ENCODE peak calls at places on chromosomes 12 and 14, in five cellular contexts. One of them, this sample, is unnamed.

GRCh38 chr12:56158926-56159461 is 835 bp downstream of the MYL6 start:
- DNase-seq in mesothelial cell of epicardium: no peak
- DNase-seq in stromal cell of bone marrow: peak
- DNase-seq in AG10803: peak
- DNase-seq in iris pigment epithelial cell: peak
- DNase-seq in this sample: peak

GRCh38 chr12:28622416-28622815 is 432.2 kb downstream of the CCDC91 start:
- DNase-seq in stromal cell of bone marrow: peak
- DNase-seq in mesothelial cell of epicardium: no peak
- DNase-seq in iris pigment epithelial cell: peak
- DNase-seq in AG10803: peak
- DNase-seq in this sample: peak

GRCh38 chr12:107992870-107993451 is 136.1 kb upstream of the WSCD2 start:
- DNase-seq in stromal cell of bone marrow: peak
- DNase-seq in mesothelial cell of epicardium: no peak
- DNase-seq in AG10803: peak
- DNase-seq in iris pigment epithelial cell: peak
- DNase-seq in this sample: no peak

GRCh38 chr14:96060161-96060933 is 21.2 kb downstream of the C14orf132 start:
- DNase-seq in AG10803: no peak
- DNase-seq in iris pigment epithelial cell: no peak
- DNase-seq in mesothelial cell of epicardium: no peak
- DNase-seq in stromal cell of bone marrow: no peak
- DNase-seq in this sample: no peak

GRCh38 chr12:499837-500458 is 40.2 kb downstream of the B4GALNT3 start:
- DNase-seq in mesothelial cell of epicardium: no peak
- DNase-seq in iris pigment epithelial cell: no peak
- DNase-seq in AG10803: no peak
- DNase-seq in stromal cell of bone marrow: peak
- DNase-seq in this sample: no peak

GRCh38 chr14:99605299-99605961 is 1.4 kb upstream of the CCDC85C start:
- DNase-seq in stromal cell of bone marrow: no peak
- DNase-seq in mesothelial cell of epicardium: no peak
- DNase-seq in iris pigment epithelial cell: peak
- DNase-seq in AG10803: peak
- DNase-seq in this sample: peak

GRCh38 chr14:79861111-79861510 is 350.2 kb downstream of the DIO2 start:
- DNase-seq in iris pigment epithelial cell: no peak
- DNase-seq in AG10803: no peak
- DNase-seq in mesothelial cell of epicardium: no peak
- DNase-seq in stromal cell of bone marrow: no peak
- DNase-seq in this sample: no peak

GRCh38 chr12:123436017-123436964 is at the start of gene RILPL2:
- DNase-seq in stromal cell of bone marrow: peak
- DNase-seq in AG10803: peak
- DNase-seq in iris pigment epithelial cell: peak
- DNase-seq in mesothelial cell of epicardium: peak
- DNase-seq in this sample: peak

GRCh38 chr12:68310370-68310769 is 21.8 kb downstream of the MDM1 start:
- DNase-seq in stromal cell of bone marrow: peak
- DNase-seq in iris pigment epithelial cell: peak
- DNase-seq in AG10803: peak
- DNase-seq in mesothelial cell of epicardium: no peak
- DNase-seq in this sample: peak

GRCh38 chr12:16756833-16757552 is 151.0 kb upstream of the LMO3 start:
- DNase-seq in iris pigment epithelial cell: no peak
- DNase-seq in mesothelial cell of epicardium: no peak
- DNase-seq in AG10803: no peak
- DNase-seq in stromal cell of bone marrow: no peak
- DNase-seq in this sample: no peak

GRCh38 chr12:96211989-96212388 is 17.8 kb downstream of the ELK3 start:
- DNase-seq in AG10803: no peak
- DNase-seq in iris pigment epithelial cell: no peak
- DNase-seq in stromal cell of bone marrow: no peak
- DNase-seq in mesothelial cell of epicardium: no peak
- DNase-seq in this sample: no peak

GRCh38 chr14:54857830-54858269 is 44.8 kb downstream of the GCH1 start:
- DNase-seq in AG10803: no peak
- DNase-seq in iris pigment epithelial cell: no peak
- DNase-seq in stromal cell of bone marrow: peak
- DNase-seq in mesothelial cell of epicardium: no peak
- DNase-seq in this sample: no peak

GRCh38 chr12:102474438-102475064 is 5.8 kb downstream of the IGF1 start:
- DNase-seq in stromal cell of bone marrow: no peak
- DNase-seq in AG10803: no peak
- DNase-seq in mesothelial cell of epicardium: no peak
- DNase-seq in iris pigment epithelial cell: no peak
- DNase-seq in this sample: no peak

GRCh38 chr12:7064516-7064915 is 4.0 kb downstream of the C1S start:
- DNase-seq in stromal cell of bone marrow: peak
- DNase-seq in mesothelial cell of epicardium: no peak
- DNase-seq in iris pigment epithelial cell: no peak
- DNase-seq in AG10803: no peak
- DNase-seq in this sample: no peak

GRCh38 chr12:130574402-130574801 is 141.7 kb downstream of the RIMBP2 start:
- DNase-seq in mesothelial cell of epicardium: no peak
- DNase-seq in stromal cell of bone marrow: no peak
- DNase-seq in AG10803: no peak
- DNase-seq in iris pigment epithelial cell: no peak
- DNase-seq in this sample: no peak

GRCh38 chr14:75126121-75126544 is 715 bp downstream of the NEK9 start:
- DNase-seq in mesothelial cell of epicardium: no peak
- DNase-seq in stromal cell of bone marrow: no peak
- DNase-seq in AG10803: no peak
- DNase-seq in iris pigment epithelial cell: peak
- DNase-seq in this sample: no peak

GRCh38 chr14:46063872-46064271 is 587.7 kb downstream of the RPL10L start:
- DNase-seq in iris pigment epithelial cell: no peak
- DNase-seq in stromal cell of bone marrow: no peak
- DNase-seq in mesothelial cell of epicardium: no peak
- DNase-seq in AG10803: no peak
- DNase-seq in this sample: no peak

GRCh38 chr14:82502043-82502442 is 968.4 kb upstream of the SEL1L start:
- DNase-seq in iris pigment epithelial cell: no peak
- DNase-seq in stromal cell of bone marrow: no peak
- DNase-seq in AG10803: no peak
- DNase-seq in mesothelial cell of epicardium: no peak
- DNase-seq in this sample: no peak

GRCh38 chr12:17976202-17976601 is 113.8 kb downstream of the RERGL start:
- DNase-seq in mesothelial cell of epicardium: no peak
- DNase-seq in AG10803: no peak
- DNase-seq in iris pigment epithelial cell: peak
- DNase-seq in stromal cell of bone marrow: no peak
- DNase-seq in this sample: no peak

GRCh38 chr12:116164976-116165425 is 112.5 kb downstream of the MED13L start:
- DNase-seq in AG10803: no peak
- DNase-seq in iris pigment epithelial cell: peak
- DNase-seq in stromal cell of bone marrow: no peak
- DNase-seq in mesothelial cell of epicardium: no peak
- DNase-seq in this sample: peak

GRCh38 chr12:115249878-115250277 is 565.9 kb upstream of the TBX3 start:
- DNase-seq in stromal cell of bone marrow: no peak
- DNase-seq in iris pigment epithelial cell: no peak
- DNase-seq in mesothelial cell of epicardium: no peak
- DNase-seq in AG10803: no peak
- DNase-seq in this sample: no peak

GRCh38 chr12:11209098-11209497 is 22.4 kb upstream of the TAS2R42 start:
- DNase-seq in AG10803: no peak
- DNase-seq in iris pigment epithelial cell: no peak
- DNase-seq in stromal cell of bone marrow: no peak
- DNase-seq in mesothelial cell of epicardium: no peak
- DNase-seq in this sample: no peak

GRCh38 chr12:92506891-92507290 is 195.9 kb upstream of the PLEKHG7 start:
- DNase-seq in AG10803: no peak
- DNase-seq in mesothelial cell of epicardium: no peak
- DNase-seq in stromal cell of bone marrow: no peak
- DNase-seq in iris pigment epithelial cell: no peak
- DNase-seq in this sample: no peak

GRCh38 chr14:101600891-101601602 is 39.8 kb downstream of the DIO3 start:
- DNase-seq in mesothelial cell of epicardium: no peak
- DNase-seq in AG10803: no peak
- DNase-seq in stromal cell of bone marrow: no peak
- DNase-seq in iris pigment epithelial cell: no peak
- DNase-seq in this sample: no peak

GRCh38 chr12:126869644-126870043 is 1397.3 kb upstream of the TMEM132C start:
- DNase-seq in mesothelial cell of epicardium: no peak
- DNase-seq in AG10803: no peak
- DNase-seq in iris pigment epithelial cell: no peak
- DNase-seq in stromal cell of bone marrow: no peak
- DNase-seq in this sample: no peak

GRCh38 chr12:93402333-93403311 is 24.9 kb downstream of the NUDT4 start:
- DNase-seq in AG10803: no peak
- DNase-seq in mesothelial cell of epicardium: no peak
- DNase-seq in stromal cell of bone marrow: no peak
- DNase-seq in iris pigment epithelial cell: no peak
- DNase-seq in this sample: no peak

GRCh38 chr14:91116913-91117588 is 3.2 kb downstream of the DGLUCY start:
- DNase-seq in iris pigment epithelial cell: no peak
- DNase-seq in AG10803: no peak
- DNase-seq in stromal cell of bone marrow: no peak
- DNase-seq in mesothelial cell of epicardium: no peak
- DNase-seq in this sample: no peak

GRCh38 chr12:1083086-1083887 is 92.3 kb downstream of the ERC1 start:
- DNase-seq in iris pigment epithelial cell: no peak
- DNase-seq in stromal cell of bone marrow: no peak
- DNase-seq in mesothelial cell of epicardium: no peak
- DNase-seq in AG10803: no peak
- DNase-seq in this sample: peak

GRCh38 chr12:109686523-109686922 is 27.1 kb upstream of the FAM222A start:
- DNase-seq in stromal cell of bone marrow: no peak
- DNase-seq in AG10803: no peak
- DNase-seq in mesothelial cell of epicardium: no peak
- DNase-seq in iris pigment epithelial cell: no peak
- DNase-seq in this sample: no peak

This sample was measured in HFFc6.